ENCODE peak calls at places on chromosomes 11 and 22, in six cellular contexts. Y is cardiac muscle cell, O is foreskin fibroblast, J is mucosa of descending colon, B is Caco-2, N is aorta. M is an unnamed sample.

GRCh38 chr22:23837911-23838685 is 708 bp downstream of the DERL3 start:
- DNase-seq in Y (no peak), O (no peak), J (peak; percentile 33), B (no peak), N (no peak), M (no peak)

GRCh38 chr22:19571207-19571795 is 47.1 kb upstream of the CLDN5 start:
- DNase-seq in Y (peak; percentile 50), O (peak; percentile 43), J (no peak), B (no peak), N (no peak), M (no peak)

GRCh38 chr22:29149841-29150555 is 55.7 kb upstream of the EMID1 start:
- DNase-seq in Y (no peak), O (peak; percentile 48), J (peak; percentile 27), B (peak; percentile 15), N (peak; percentile 61), M (no peak)

GRCh38 chr11:19352072-19352735 is 111.5 kb upstream of the E2F8 start:
- DNase-seq in Y (no peak), O (no peak), J (no peak), B (no peak), N (no peak), M (no peak)

GRCh38 chr11:119479685-119480275 is 56.8 kb upstream of the THY1 start:
- DNase-seq in Y (peak; percentile 67), O (peak; percentile 70), J (no peak), B (peak; percentile 68), N (no peak), M (peak; percentile 35)

GRCh38 chr11:123217897-123218296 is 22.8 kb upstream of the CLMP start:
- DNase-seq in Y (no peak), O (no peak), J (no peak), B (no peak), N (no peak), M (no peak)

GRCh38 chr11:2151500-2152257 is 9.3 kb downstream of the INS start:
- DNase-seq in Y (peak; percentile 76), O (peak; percentile 84), J (peak; percentile 82), B (peak; percentile 90), N (peak; percentile 90), M (peak; percentile 82)

GRCh38 chr22:29205598-29206371 is at the start of gene EMID1:
- DNase-seq in Y (peak; percentile 43), O (peak; percentile 50), J (peak; percentile 61), B (peak; percentile 58), N (no peak), M (peak; percentile 53)

GRCh38 chr11:87417951-87418350 is 380.2 kb downstream of the TMEM135 start:
- DNase-seq in Y (no peak), O (no peak), J (no peak), B (no peak), N (no peak), M (no peak)

GRCh38 chr11:44804449-44805151 is 77.8 kb downstream of the TSPAN18 start:
- DNase-seq in Y (peak; percentile 25), O (no peak), J (no peak), B (no peak), N (peak; percentile 61), M (no peak)

GRCh38 chr11:33869511-33870422 is 22.1 kb downstream of the LMO2 start:
- DNase-seq in Y (peak; percentile 45), O (peak; percentile 52), J (peak; percentile 38), B (no peak), N (peak; percentile 81), M (peak; percentile 31)

GRCh38 chr11:128628343-128628673 is 41.0 kb upstream of the ETS1 start:
- DNase-seq in Y (no peak), O (no peak), J (no peak), B (no peak), N (no peak), M (no peak)

GRCh38 chr22:30694638-30695350 is at the start of gene OSBP2:
- DNase-seq in Y (peak; percentile 6), O (peak; percentile 50), J (peak; percentile 77), B (no peak), N (peak; percentile 82), M (peak; percentile 37)

GRCh38 chr11:46335858-46336600 is 11.2 kb upstream of the DGKZ start:
- DNase-seq in Y (no peak), O (peak; percentile 30), J (no peak), B (no peak), N (no peak), M (no peak)

GRCh38 chr11:110491577-110492352 is 62.0 kb downstream of the FDX1 start:
- DNase-seq in Y (peak; percentile 24), O (peak; percentile 25), J (no peak), B (no peak), N (no peak), M (no peak)

GRCh38 chr22:17143101-17143500 is 16.0 kb downstream of the HDHD5 start:
- DNase-seq in Y (no peak), O (no peak), J (no peak), B (no peak), N (peak; percentile 40), M (no peak)

GRCh38 chr22:32804036-32804435 is 2.5 kb downstream of the TIMP3 start:
- DNase-seq in Y (peak; percentile 62), O (peak; percentile 66), J (no peak), B (no peak), N (no peak), M (no peak)

GRCh38 chr11:134333312-134333711 is 1.5 kb downstream of the GLB1L2 start:
- DNase-seq in Y (peak; percentile 21), O (peak; percentile 29), J (no peak), B (no peak), N (no peak), M (no peak)

GRCh38 chr22:20877715-20878114 is 18.9 kb downstream of the SNAP29 start:
- DNase-seq in Y (no peak), O (no peak), J (no peak), B (no peak), N (no peak), M (no peak)
- H3K4me3 ChIP-seq in Y (no peak overlapping the region), O (no peak overlapping the region), J (no peak overlapping the region), B (no peak overlapping the region), N (no peak overlapping the region), M (no peak overlapping the region)

GRCh38 chr22:35961480-35961902 is 67.1 kb downstream of the RBFOX2 start:
- DNase-seq in Y (peak; percentile 85), O (peak; percentile 89), J (no peak), B (no peak), N (peak; percentile 79), M (no peak)
- H3K4me3 ChIP-seq in Y (no peak overlapping the region), O (no peak overlapping the region), J (no peak overlapping the region), B (no peak overlapping the region), N (peak overlapping the region; percentile 8), M (no peak overlapping the region)

DNA sequence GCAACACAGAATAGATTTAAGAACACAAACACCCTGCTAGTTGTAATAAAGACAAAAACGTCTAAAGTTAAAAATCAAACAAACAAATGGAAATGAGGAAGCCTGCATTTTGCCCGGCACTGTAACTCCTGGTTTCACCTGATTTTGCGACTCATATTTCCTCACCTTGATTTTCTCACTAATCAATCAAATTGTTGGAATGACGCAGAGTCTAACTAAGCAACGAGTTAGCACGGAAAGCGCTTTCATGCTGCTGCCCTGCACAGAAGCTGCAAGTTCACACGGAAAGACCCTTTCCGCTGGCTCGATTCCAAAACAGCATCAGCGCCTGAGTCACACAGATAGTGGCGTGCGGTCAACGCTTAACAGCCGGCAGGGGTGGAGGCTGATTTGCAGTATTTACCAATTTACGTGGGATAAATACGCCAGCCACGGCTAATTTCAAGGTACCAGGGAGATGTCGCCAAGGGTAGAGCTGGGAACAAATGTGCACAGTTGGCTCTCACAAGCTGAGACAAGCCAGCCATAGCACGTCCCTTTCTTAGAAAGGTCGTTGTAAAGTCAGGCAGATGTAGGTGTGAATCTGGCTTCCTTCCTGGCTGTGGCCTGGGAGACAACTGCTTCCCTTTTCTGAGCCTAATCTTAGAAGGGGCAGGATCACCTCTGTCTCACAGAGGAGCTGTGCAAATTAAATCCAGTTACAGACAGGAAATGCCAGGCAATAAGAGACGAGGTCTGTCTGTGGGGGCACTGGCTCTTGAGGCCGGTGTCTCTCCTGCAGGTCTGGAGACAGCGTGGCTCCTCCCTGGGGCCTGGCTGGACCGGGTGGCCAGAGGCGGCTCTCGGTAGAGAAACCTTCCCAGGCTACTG is 76.9 kb upstream of the TTLL12 start:
- DNase-seq in Y (peak; percentile 90), O (peak; percentile 55), J (peak; percentile 67), B (no peak), N (no peak), M (peak; percentile 97)
- H3K4me3 ChIP-seq in Y (no peak overlapping the region), O (no peak overlapping the region), J (no peak overlapping the region), B (no peak overlapping the region), N (no peak overlapping the region), M (peak overlapping the region; percentile 39)

GRCh38 chr22:36977401-36977861 is 41.8 kb downstream of the TST start:
- DNase-seq in Y (peak; percentile 45), O (peak; percentile 64), J (peak; percentile 87), B (peak; percentile 53), N (peak; percentile 81), M (peak; percentile 85)
- H3K4me3 ChIP-seq in Y (peak overlapping the region; percentile 23), O (peak overlapping the region; percentile 38), J (no peak overlapping the region), B (peak overlapping the region; percentile 24), N (peak overlapping the region; percentile 2), M (peak overlapping the region; percentile 70)

DNA sequence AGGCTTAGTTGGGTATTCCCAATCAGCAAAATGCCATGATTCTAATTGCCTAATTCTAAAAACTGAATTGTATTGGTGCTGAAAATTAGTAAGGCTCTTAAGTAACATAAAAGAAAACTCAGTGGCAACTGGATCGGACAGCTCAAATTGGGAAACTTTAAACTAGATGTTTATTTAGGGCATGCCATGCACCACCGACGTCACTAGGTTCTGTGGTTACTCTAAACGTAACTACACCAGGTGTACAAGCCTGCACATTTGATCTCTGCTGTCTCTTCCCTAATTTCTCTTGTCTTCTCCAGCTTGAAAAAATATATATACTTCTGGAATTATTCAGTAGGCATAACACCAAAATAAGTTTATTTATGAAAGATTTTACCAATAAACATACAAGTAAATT is 378.2 kb downstream of the DCDC1 start:
- DNase-seq in Y (no peak), O (no peak), J (no peak), B (no peak), N (no peak), M (no peak)
- H3K4me3 ChIP-seq in Y (no peak overlapping the region), O (no peak overlapping the region), J (no peak overlapping the region), B (no peak overlapping the region), N (no peak overlapping the region), M (no peak overlapping the region)

DNA sequence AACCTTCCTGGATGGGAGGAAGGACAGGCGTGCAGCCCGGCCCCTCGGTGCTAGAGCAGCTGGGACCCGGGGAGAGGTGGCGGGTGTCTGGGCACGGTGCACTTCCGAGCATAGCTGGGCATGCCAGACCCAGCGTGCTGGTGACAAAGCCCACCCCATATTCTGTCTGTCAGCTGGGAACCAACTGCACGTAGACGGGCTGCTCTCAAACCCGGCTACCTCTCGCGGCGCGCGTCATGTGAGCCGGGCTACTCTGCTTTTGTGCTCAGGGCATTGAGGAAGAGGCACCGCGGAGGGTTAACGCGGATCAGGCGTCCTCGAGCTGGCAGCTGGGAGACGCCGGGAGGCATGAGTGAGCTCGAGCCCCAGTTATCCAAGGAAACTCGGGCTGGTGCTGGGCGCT is 425.8 kb downstream of the SHANK2 start:
- DNase-seq in Y (peak; percentile 15), O (peak; percentile 50), J (no peak), B (no peak), N (no peak), M (no peak)
- H3K4me3 ChIP-seq in Y (no peak overlapping the region), O (no peak overlapping the region), J (no peak overlapping the region), B (no peak overlapping the region), N (no peak overlapping the region), M (no peak overlapping the region)

M was measured in GM12865.